ENCODE peak calls at places on chromosome 9, in ten cellular contexts. G is AG09319; V is fibroblast of lung; N is DMS 273 treated with DMSO at 0.1 percent for 48 hours; Y is RKO; L is activated CD4-positive, CD25-positive, alpha-beta regulatory T cell; E is stimulated activated CD4-positive, alpha-beta T cell treated with anti-CD3 and anti-CD28 coated beads, TNF-alpha, amount 100 ng/mL, for 1 hour; T is OCI-M1; I is AG08396; Z is BJ. K is an unnamed sample.

GRCh38 chr9:79480639-79481038 is 91.1 kb upstream of the TLE4 start:
- DNase-seq in G (no peak), V (no peak), N (no peak), Y (no peak), L (no peak), E (no peak), T (no peak), I (no peak), Z (no peak), K (no peak)

GRCh38 chr9:98978231-98978681 is 34.5 kb downstream of the COL15A1 start:
- DNase-seq in G (no peak), V (no peak), N (no peak), Y (no peak), L (no peak), E (no peak), T (no peak), I (no peak), Z (no peak), K (no peak)

GRCh38 chr9:21674894-21675293 is 127.5 kb upstream of the MTAP start:
- DNase-seq in G (no peak), V (peak; percentile 60), N (no peak), Y (peak; percentile 96), L (no peak), E (no peak), T (no peak), I (no peak), Z (no peak), K (no peak)

GRCh38 chr9:128159784-128160602 is at the start of gene BBLN:
- DNase-seq in G (peak; percentile 81), V (peak; percentile 83), N (peak; percentile 74), Y (peak; percentile 96), L (peak; percentile 93), E (peak; percentile 94), T (peak; percentile 93), I (peak; percentile 99), Z (peak; percentile 25), K (peak; percentile 87)

GRCh38 chr9:78035369-78035993 is 3.9 kb upstream of the GNAQ start:
- DNase-seq in G (peak; percentile 75), V (peak; percentile 73), N (peak; percentile 55), Y (peak; percentile 87), L (no peak), E (no peak), T (peak; percentile 92), I (peak; percentile 65), Z (peak; percentile 44), K (peak; percentile 24)

GRCh38 chr9:12875216-12875615 is 100.4 kb downstream of the LURAP1L start:
- DNase-seq in G (no peak), V (peak; percentile 79), N (no peak), Y (no peak), L (no peak), E (no peak), T (no peak), I (no peak), Z (peak; percentile 9), K (no peak)

GRCh38 chr9:80144856-80145255 is 573.1 kb downstream of the TLE4 start:
- DNase-seq in G (no peak), V (no peak), N (no peak), Y (no peak), L (no peak), E (no peak), T (no peak), I (no peak), Z (no peak), K (no peak)

GRCh38 chr9:36431078-36431477 is 31.0 kb upstream of the RNF38 start:
- DNase-seq in G (no peak), V (no peak), N (no peak), Y (peak; percentile 7), L (no peak), E (no peak), T (no peak), I (no peak), Z (no peak), K (no peak)

GRCh38 chr9:86263876-86264275 is 4.4 kb upstream of the C9orf153 start:
- DNase-seq in G (no peak), V (no peak), N (no peak), Y (no peak), L (no peak), E (no peak), T (no peak), I (no peak), Z (no peak), K (no peak)

GRCh38 chr9:124215956-124216355 is 41.8 kb upstream of the NEK6 start:
- DNase-seq in G (no peak), V (no peak), N (no peak), Y (no peak), L (no peak), E (no peak), T (no peak), I (no peak), Z (no peak), K (no peak)

GRCh38 chr9:128262687-128263086 is 13.1 kb downstream of the GOLGA2 start:
- DNase-seq in G (no peak), V (no peak), N (no peak), Y (no peak), L (no peak), E (no peak), T (no peak), I (no peak), Z (no peak), K (no peak)

GRCh38 chr9:113600477-113600851 is 136.9 kb downstream of the RGS3 start:
- DNase-seq in G (no peak), V (no peak), N (no peak), Y (no peak), L (no peak), E (no peak), T (no peak), I (no peak), Z (no peak), K (no peak)

GRCh38 chr9:124660341-124660801 is 110.7 kb downstream of the NR6A1 start:
- DNase-seq in G (no peak), V (peak; percentile 81), N (peak; percentile 40), Y (no peak), L (no peak), E (no peak), T (peak; percentile 76), I (peak; percentile 24), Z (no peak), K (no peak)

GRCh38 chr9:21902112-21902511 is 92.1 kb downstream of the CDKN2A start:
- DNase-seq in G (no peak), V (peak; percentile 10), N (no peak), Y (no peak), L (no peak), E (no peak), T (peak; percentile 3), I (no peak), Z (no peak), K (no peak)

GRCh38 chr9:73137914-73138313 is 13.8 kb upstream of the ANXA1 start:
- DNase-seq in G (no peak), V (no peak), N (no peak), Y (no peak), L (no peak), E (no peak), T (no peak), I (no peak), Z (no peak), K (no peak)

GRCh38 chr9:123933401-123933800 is 3.5 kb upstream of the DENND1A start:
- DNase-seq in G (no peak), V (peak; percentile 86), N (no peak), Y (peak; percentile 83), L (no peak), E (no peak), T (no peak), I (peak; percentile 61), Z (no peak), K (no peak)

GRCh38 chr9:71767421-71768321 is 642 bp downstream of the CEMIP2 start:
- DNase-seq in G (no peak), V (peak; percentile 40), N (no peak), Y (peak; percentile 51), L (no peak), E (no peak), T (peak; percentile 21), I (peak; percentile 32), Z (no peak), K (no peak)

GRCh38 chr9:115211413-115212204 is 93.7 kb upstream of the TNC start:
- DNase-seq in G (peak; percentile 49), V (peak; percentile 95), N (no peak), Y (no peak), L (no peak), E (no peak), T (peak; percentile 85), I (no peak), Z (peak; percentile 82), K (no peak)

GRCh38 chr9:3517377-3518048 is 8.3 kb downstream of the RFX3 start:
- DNase-seq in G (no peak), V (no peak), N (no peak), Y (no peak), L (no peak), E (no peak), T (no peak), I (no peak), Z (no peak), K (no peak)

GRCh38 chr9:120348951-120349429 is 231.0 kb downstream of the CDK5RAP2 start:
- DNase-seq in G (no peak), V (peak; percentile 52), N (peak; percentile 12), Y (peak; percentile 61), L (no peak), E (no peak), T (peak; percentile 38), I (peak; percentile 78), Z (no peak), K (no peak)

GRCh38 chr9:4959028-4959427 is 26.0 kb upstream of the JAK2 start:
- DNase-seq in G (no peak), V (no peak), N (no peak), Y (no peak), L (no peak), E (no peak), T (peak; percentile 98), I (no peak), Z (no peak), K (no peak)

GRCh38 chr9:95923794-95924193 is 48.3 kb downstream of the ERCC6L2 start:
- DNase-seq in G (no peak), V (no peak), N (no peak), Y (no peak), L (no peak), E (no peak), T (no peak), I (no peak), Z (no peak), K (no peak)

GRCh38 chr9:6113819-6114218 is 98.4 kb upstream of the RANBP6 start:
- DNase-seq in G (no peak), V (no peak), N (no peak), Y (no peak), L (no peak), E (no peak), T (no peak), I (no peak), Z (no peak), K (no peak)

GRCh38 chr9:96394832-96395496 is 11.5 kb upstream of the SLC35D2 start:
- DNase-seq in G (no peak), V (no peak), N (no peak), Y (no peak), L (no peak), E (no peak), T (no peak), I (no peak), Z (no peak), K (no peak)

GRCh38 chr9:129596541-129597328 is 24.2 kb downstream of the C9orf50 start:
- DNase-seq in G (no peak), V (peak; percentile 83), N (no peak), Y (peak; percentile 93), L (no peak), E (no peak), T (no peak), I (peak; percentile 75), Z (no peak), K (no peak)

K was measured in activated T-helper 1 cell treated with anti-CD3 and anti-CD28 coated beads, Interleukin-2, amount 50 U/mL, for 16 hours.